ENCODE peak calls at places on chromosome 2, in ten cellular contexts. One of them, this sample, is unnamed.

GRCh38 chr2:120912101-120912985 is 176.7 kb downstream of the GLI2 start:
- DNase-seq in mucosa of descending colon: peak
- DNase-seq in fibroblast of lung: peak
- DNase-seq in lung: peak
- DNase-seq in WERI-Rb-1: no peak
- DNase-seq in heart right ventricle: peak
- DNase-seq in astrocyte of the cerebellum: no peak
- DNase-seq in foreskin fibroblast: peak
- DNase-seq in GM23338: no peak
- DNase-seq in pancreas: no peak
- DNase-seq in this sample: peak

GRCh38 chr2:188787661-188788044 is 186.5 kb upstream of the COL3A1 start:
- DNase-seq in mucosa of descending colon: no peak
- DNase-seq in fibroblast of lung: peak
- DNase-seq in lung: no peak
- DNase-seq in WERI-Rb-1: no peak
- DNase-seq in heart right ventricle: no peak
- DNase-seq in astrocyte of the cerebellum: no peak
- DNase-seq in foreskin fibroblast: peak
- DNase-seq in GM23338: no peak
- DNase-seq in pancreas: no peak
- DNase-seq in this sample: peak

GRCh38 chr2:189685540-189686229 is 11.2 kb downstream of the ANKAR start:
- DNase-seq in mucosa of descending colon: no peak
- DNase-seq in fibroblast of lung: peak
- DNase-seq in lung: no peak
- DNase-seq in WERI-Rb-1: no peak
- DNase-seq in heart right ventricle: no peak
- DNase-seq in astrocyte of the cerebellum: peak
- DNase-seq in foreskin fibroblast: peak
- DNase-seq in GM23338: peak
- DNase-seq in pancreas: no peak
- DNase-seq in this sample: peak

GRCh38 chr2:67476808-67477790 is 80.0 kb downstream of the ETAA1 start:
- DNase-seq in mucosa of descending colon: no peak
- DNase-seq in fibroblast of lung: peak
- DNase-seq in lung: no peak
- DNase-seq in WERI-Rb-1: peak
- DNase-seq in heart right ventricle: no peak
- DNase-seq in astrocyte of the cerebellum: peak
- DNase-seq in foreskin fibroblast: peak
- DNase-seq in GM23338: peak
- DNase-seq in pancreas: no peak
- DNase-seq in this sample: peak

GRCh38 chr2:110865188-110865587 is 132.8 kb downstream of the ACOXL start:
- DNase-seq in mucosa of descending colon: no peak
- DNase-seq in fibroblast of lung: peak
- DNase-seq in lung: no peak
- DNase-seq in WERI-Rb-1: no peak
- DNase-seq in heart right ventricle: no peak
- DNase-seq in astrocyte of the cerebellum: no peak
- DNase-seq in foreskin fibroblast: peak
- DNase-seq in GM23338: no peak
- DNase-seq in pancreas: no peak
- DNase-seq in this sample: no peak

GRCh38 chr2:10002681-10003080 is 40.7 kb upstream of the KLF11 start:
- DNase-seq in mucosa of descending colon: peak
- DNase-seq in fibroblast of lung: no peak
- DNase-seq in lung: no peak
- DNase-seq in WERI-Rb-1: peak
- DNase-seq in heart right ventricle: no peak
- DNase-seq in astrocyte of the cerebellum: no peak
- DNase-seq in foreskin fibroblast: no peak
- DNase-seq in GM23338: no peak
- DNase-seq in pancreas: no peak
- DNase-seq in this sample: no peak

GRCh38 chr2:28419003-28419704 is 26.5 kb downstream of the FOSL2 start:
- DNase-seq in mucosa of descending colon: no peak
- DNase-seq in fibroblast of lung: no peak
- DNase-seq in lung: no peak
- DNase-seq in WERI-Rb-1: no peak
- DNase-seq in heart right ventricle: no peak
- DNase-seq in astrocyte of the cerebellum: no peak
- DNase-seq in foreskin fibroblast: no peak
- DNase-seq in GM23338: peak
- DNase-seq in pancreas: no peak
- DNase-seq in this sample: no peak

GRCh38 chr2:19607931-19608762 is 249.7 kb upstream of the OSR1 start:
- DNase-seq in mucosa of descending colon: no peak
- DNase-seq in fibroblast of lung: peak
- DNase-seq in lung: no peak
- DNase-seq in WERI-Rb-1: no peak
- DNase-seq in heart right ventricle: no peak
- DNase-seq in astrocyte of the cerebellum: peak
- DNase-seq in foreskin fibroblast: peak
- DNase-seq in GM23338: no peak
- DNase-seq in pancreas: no peak
- DNase-seq in this sample: peak

GRCh38 chr2:240353944-240354343 is 81.5 kb upstream of the GPC1 start:
- DNase-seq in mucosa of descending colon: no peak
- DNase-seq in fibroblast of lung: no peak
- DNase-seq in lung: no peak
- DNase-seq in WERI-Rb-1: no peak
- DNase-seq in heart right ventricle: no peak
- DNase-seq in astrocyte of the cerebellum: no peak
- DNase-seq in foreskin fibroblast: no peak
- DNase-seq in GM23338: no peak
- DNase-seq in pancreas: peak
- DNase-seq in this sample: no peak

GRCh38 chr2:218264773-218265601 is 4.2 kb downstream of the GPBAR1 start:
- DNase-seq in mucosa of descending colon: peak
- DNase-seq in fibroblast of lung: no peak
- DNase-seq in lung: no peak
- DNase-seq in WERI-Rb-1: no peak
- DNase-seq in heart right ventricle: no peak
- DNase-seq in astrocyte of the cerebellum: no peak
- DNase-seq in foreskin fibroblast: no peak
- DNase-seq in GM23338: no peak
- DNase-seq in pancreas: no peak
- DNase-seq in this sample: no peak

GRCh38 chr2:68368657-68369339 is 3.7 kb downstream of the PLEK start:
- DNase-seq in mucosa of descending colon: no peak
- DNase-seq in fibroblast of lung: peak
- DNase-seq in lung: no peak
- DNase-seq in WERI-Rb-1: peak
- DNase-seq in heart right ventricle: no peak
- DNase-seq in astrocyte of the cerebellum: peak
- DNase-seq in foreskin fibroblast: peak
- DNase-seq in GM23338: no peak
- DNase-seq in pancreas: no peak
- DNase-seq in this sample: peak

GRCh38 chr2:71156531-71156930 is 26.1 kb downstream of the MPHOSPH10 start:
- DNase-seq in mucosa of descending colon: no peak
- DNase-seq in fibroblast of lung: no peak
- DNase-seq in lung: no peak
- DNase-seq in WERI-Rb-1: peak
- DNase-seq in heart right ventricle: no peak
- DNase-seq in astrocyte of the cerebellum: no peak
- DNase-seq in foreskin fibroblast: peak
- DNase-seq in GM23338: peak
- DNase-seq in pancreas: no peak
- DNase-seq in this sample: peak

GRCh38 chr2:71154279-71154678 is 23.8 kb downstream of the MPHOSPH10 start:
- DNase-seq in mucosa of descending colon: no peak
- DNase-seq in fibroblast of lung: no peak
- DNase-seq in lung: no peak
- DNase-seq in WERI-Rb-1: no peak
- DNase-seq in heart right ventricle: no peak
- DNase-seq in astrocyte of the cerebellum: no peak
- DNase-seq in foreskin fibroblast: no peak
- DNase-seq in GM23338: no peak
- DNase-seq in pancreas: no peak
- DNase-seq in this sample: no peak

GRCh38 chr2:71154798-71155197 is 24.4 kb downstream of the MPHOSPH10 start:
- DNase-seq in mucosa of descending colon: no peak
- DNase-seq in fibroblast of lung: no peak
- DNase-seq in lung: no peak
- DNase-seq in WERI-Rb-1: peak
- DNase-seq in heart right ventricle: no peak
- DNase-seq in astrocyte of the cerebellum: no peak
- DNase-seq in foreskin fibroblast: no peak
- DNase-seq in GM23338: peak
- DNase-seq in pancreas: no peak
- DNase-seq in this sample: no peak

GRCh38 chr2:71155846-71156245 is 25.4 kb downstream of the MPHOSPH10 start:
- DNase-seq in mucosa of descending colon: no peak
- DNase-seq in fibroblast of lung: no peak
- DNase-seq in lung: no peak
- DNase-seq in WERI-Rb-1: no peak
- DNase-seq in heart right ventricle: no peak
- DNase-seq in astrocyte of the cerebellum: no peak
- DNase-seq in foreskin fibroblast: no peak
- DNase-seq in GM23338: no peak
- DNase-seq in pancreas: no peak
- DNase-seq in this sample: no peak

DNA sequence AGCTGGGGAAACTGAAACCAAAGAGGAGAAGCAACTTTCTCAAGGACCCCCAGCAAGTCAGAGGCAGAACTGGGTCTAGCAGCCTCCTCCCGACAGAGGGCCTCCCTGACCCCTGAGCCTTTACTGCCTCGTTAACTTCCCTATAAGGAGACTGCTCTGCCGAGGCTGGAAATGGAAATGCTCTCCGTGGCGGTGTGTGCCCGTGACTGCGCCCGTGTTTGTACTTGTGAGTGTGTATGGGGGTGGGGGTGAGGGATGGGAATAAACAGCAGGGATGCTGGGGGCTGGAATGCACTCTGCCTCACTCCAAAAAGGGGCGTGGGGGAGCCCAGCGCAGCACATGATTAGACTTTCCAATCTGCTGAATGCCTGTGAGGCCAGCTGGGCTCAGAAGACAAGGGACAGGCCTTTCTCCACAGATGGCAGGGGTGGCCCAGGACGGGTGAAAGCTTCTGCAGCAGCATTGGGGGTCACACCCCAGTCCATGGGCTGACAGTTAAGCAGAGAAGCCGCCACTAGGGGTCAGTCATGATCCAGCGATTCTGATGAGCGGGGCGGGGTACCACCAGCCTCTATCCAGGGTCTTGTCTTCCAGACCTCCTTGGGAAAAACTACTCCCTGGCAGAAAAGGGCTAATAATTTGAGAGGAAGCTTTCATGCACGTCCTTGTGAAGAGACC is 26.8 kb downstream of the MPHOSPH10 start:
- DNase-seq in mucosa of descending colon: no peak
- DNase-seq in fibroblast of lung: peak
- DNase-seq in lung: peak
- DNase-seq in WERI-Rb-1: peak
- DNase-seq in heart right ventricle: peak
- DNase-seq in astrocyte of the cerebellum: no peak
- DNase-seq in foreskin fibroblast: peak
- DNase-seq in GM23338: peak
- DNase-seq in pancreas: no peak
- DNase-seq in this sample: peak
- TF ChIP-seq CTCF in mucosa of descending colon: peak
- TF ChIP-seq CTCF in fibroblast of lung: peak
- TF ChIP-seq CTCF in lung: peak
- TF ChIP-seq CTCF in WERI-Rb-1: peak
- TF ChIP-seq CTCF in heart right ventricle: peak
- TF ChIP-seq CTCF in astrocyte of the cerebellum: peak
- TF ChIP-seq CTCF in foreskin fibroblast: peak
- TF ChIP-seq CTCF in GM23338: peak
- TF ChIP-seq CTCF in pancreas: peak
- TF ChIP-seq CTCF in this sample: peak

GRCh38 chr2:84889332-84889731 is 8.4 kb upstream of the TRABD2A start:
- DNase-seq in mucosa of descending colon: no peak
- DNase-seq in fibroblast of lung: no peak
- DNase-seq in lung: no peak
- DNase-seq in WERI-Rb-1: no peak
- DNase-seq in heart right ventricle: no peak
- DNase-seq in astrocyte of the cerebellum: no peak
- DNase-seq in foreskin fibroblast: no peak
- DNase-seq in GM23338: no peak
- DNase-seq in pancreas: no peak
- DNase-seq in this sample: no peak
- H3K4me3 ChIP-seq in mucosa of descending colon: no peak
- H3K4me3 ChIP-seq in fibroblast of lung: peak
- H3K4me3 ChIP-seq in lung: no peak
- H3K4me3 ChIP-seq in WERI-Rb-1: no peak
- H3K4me3 ChIP-seq in heart right ventricle: peak
- H3K4me3 ChIP-seq in astrocyte of the cerebellum: no peak
- H3K4me3 ChIP-seq in foreskin fibroblast: no peak
- H3K4me3 ChIP-seq in GM23338: no peak
- H3K4me3 ChIP-seq in pancreas: no peak
- H3K4me3 ChIP-seq in this sample: no peak

DNA sequence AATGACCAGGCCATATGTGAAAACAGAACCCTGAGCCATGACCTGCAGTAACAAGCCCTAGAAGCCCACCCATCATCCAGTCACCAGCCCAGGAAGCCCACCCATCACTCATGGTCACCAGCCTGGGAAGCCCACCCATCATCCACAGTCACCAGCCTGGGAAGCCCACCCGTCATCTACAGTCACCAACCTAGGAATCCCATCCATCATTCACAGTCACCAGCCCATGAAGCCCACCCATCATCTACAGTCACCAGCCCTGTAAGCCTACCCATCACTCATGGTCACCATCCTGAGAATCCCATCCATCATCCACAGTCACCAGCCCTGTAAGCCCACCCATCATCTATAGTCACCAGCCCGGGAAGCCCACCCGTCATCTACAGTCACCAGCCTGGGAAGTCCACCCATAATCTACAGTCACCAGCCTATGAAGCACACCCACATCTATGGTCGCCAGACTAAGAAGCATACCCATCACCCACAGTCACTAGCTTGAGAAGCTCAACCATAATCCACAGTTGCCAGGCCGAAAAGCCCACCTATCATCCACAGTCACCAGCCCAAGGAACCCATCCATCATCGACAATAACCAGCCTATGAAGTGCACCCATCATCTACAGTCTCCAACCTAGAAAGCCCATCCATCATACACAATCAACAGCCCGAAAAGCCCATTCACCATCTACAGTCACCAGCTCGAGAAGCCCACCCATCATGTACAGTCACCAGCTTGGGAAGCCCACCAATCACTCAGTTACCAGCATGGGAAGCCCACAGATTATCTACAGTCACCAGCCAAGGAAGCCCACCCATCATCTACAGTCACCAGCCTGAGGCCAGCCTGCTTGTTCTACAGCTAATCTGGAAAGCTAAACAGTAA is 91.9 kb downstream of the TWIST2 start:
- DNase-seq in mucosa of descending colon: no peak
- DNase-seq in fibroblast of lung: no peak
- DNase-seq in lung: peak
- DNase-seq in WERI-Rb-1: no peak
- DNase-seq in heart right ventricle: no peak
- DNase-seq in astrocyte of the cerebellum: no peak
- DNase-seq in foreskin fibroblast: no peak
- DNase-seq in GM23338: no peak
- DNase-seq in pancreas: no peak
- DNase-seq in this sample: no peak
- TF ChIP-seq CTCF in mucosa of descending colon: no peak
- TF ChIP-seq CTCF in fibroblast of lung: no peak
- TF ChIP-seq CTCF in lung: no peak
- TF ChIP-seq CTCF in WERI-Rb-1: no peak
- TF ChIP-seq CTCF in heart right ventricle: no peak
- TF ChIP-seq CTCF in astrocyte of the cerebellum: no peak
- TF ChIP-seq CTCF in foreskin fibroblast: no peak
- TF ChIP-seq CTCF in GM23338: no peak
- TF ChIP-seq CTCF in pancreas: no peak
- TF ChIP-seq CTCF in this sample: no peak

GRCh38 chr2:226031078-226031937 is 631.8 kb downstream of the NYAP2 start:
- DNase-seq in mucosa of descending colon: peak
- DNase-seq in fibroblast of lung: peak
- DNase-seq in lung: peak
- DNase-seq in WERI-Rb-1: peak
- DNase-seq in heart right ventricle: peak
- DNase-seq in astrocyte of the cerebellum: peak
- DNase-seq in foreskin fibroblast: peak
- DNase-seq in GM23338: peak
- DNase-seq in pancreas: peak
- DNase-seq in this sample: peak
- H3K4me3 ChIP-seq in mucosa of descending colon: no peak
- H3K4me3 ChIP-seq in fibroblast of lung: peak
- H3K4me3 ChIP-seq in lung: peak
- H3K4me3 ChIP-seq in WERI-Rb-1: peak
- H3K4me3 ChIP-seq in heart right ventricle: peak
- H3K4me3 ChIP-seq in astrocyte of the cerebellum: peak
- H3K4me3 ChIP-seq in foreskin fibroblast: peak
- H3K4me3 ChIP-seq in GM23338: peak
- H3K4me3 ChIP-seq in pancreas: peak
- H3K4me3 ChIP-seq in this sample: peak